ENCODE peak calls at places on chromosomes 13 and 19, in six cellular contexts. H is psoas muscle; A is posterior cingulate gyrus; W is activated naive CD8-positive, alpha-beta T cell treated with anti-CD3 and anti-CD28 coated beads for 36 hours; D is CD8-positive, alpha-beta memory T cell; R is Caki2. T is an unnamed sample.

GRCh38 chr13:93794197-93794885 is 567.7 kb downstream of the GPC6 start:
- DNase-seq in H (no peak), A (no peak), W (peak), D (no peak), R (no peak), T (no peak)

GRCh38 chr13:40101708-40102359 is 446.4 kb downstream of the COG6 start:
- DNase-seq in H (no peak), A (no peak), W (peak), D (no peak), R (no peak), T (no peak)

GRCh38 chr13:61760102-61760501 is 344.5 kb upstream of the PCDH20 start:
- DNase-seq in H (no peak), A (no peak), W (no peak), D (no peak), R (no peak), T (no peak)

GRCh38 chr13:66009241-66009640 is 1220.9 kb downstream of the PCDH9 start:
- DNase-seq in H (no peak), A (no peak), W (no peak), D (no peak), R (no peak), T (no peak)

GRCh38 chr19:56141416-56141992 is 417 bp downstream of the ZNF444 start:
- DNase-seq in H (no peak), A (no peak), W (no peak), D (peak), R (no peak), T (peak)

GRCh38 chr19:34824686-34825085 is 51.7 kb upstream of the ZNF599 start:
- DNase-seq in H (no peak), A (no peak), W (no peak), D (no peak), R (no peak), T (no peak)

GRCh38 chr19:44113784-44114390 is 688 bp downstream of the ZNF225 start:
- DNase-seq in H (no peak), A (no peak), W (peak), D (no peak), R (peak), T (no peak)

GRCh38 chr13:97423300-97424045 is 10.5 kb upstream of the RAP2A start:
- DNase-seq in H (no peak), A (peak), W (no peak), D (no peak), R (no peak), T (no peak)

GRCh38 chr19:50269653-50270052 is 59.5 kb downstream of the KCNC3 start:
- DNase-seq in H (no peak), A (no peak), W (no peak), D (no peak), R (no peak), T (no peak)

GRCh38 chr13:20714161-20714560 is 10.7 kb downstream of the IL17D start:
- DNase-seq in H (no peak), A (no peak), W (no peak), D (no peak), R (no peak), T (no peak)

GRCh38 chr19:5436101-5436947 is 18.9 kb upstream of the ZNRF4 start:
- DNase-seq in H (no peak), A (peak), W (no peak), D (no peak), R (peak), T (no peak)

GRCh38 chr19:10173527-10173926 is 21.2 kb downstream of the DNMT1 start:
- DNase-seq in H (no peak), A (no peak), W (no peak), D (no peak), R (no peak), T (no peak)

GRCh38 chr13:96417956-96418355 is 328.0 kb downstream of the HS6ST3 start:
- DNase-seq in H (no peak), A (no peak), W (no peak), D (no peak), R (no peak), T (no peak)

GRCh38 chr19:4149518-4150288 is 3.7 kb upstream of the CREB3L3 start:
- DNase-seq in H (no peak), A (no peak), W (no peak), D (no peak), R (no peak), T (no peak)

GRCh38 chr19:10095622-10095947 is 6.9 kb downstream of the ANGPTL6 start:
- DNase-seq in H (no peak), A (no peak), W (no peak), D (no peak), R (no peak), T (no peak)

GRCh38 chr13:84997858-84998257 is 801.4 kb downstream of the SLITRK6 start:
- DNase-seq in H (no peak), A (no peak), W (no peak), D (no peak), R (no peak), T (no peak)

GRCh38 chr13:92355213-92355612 is 871.4 kb upstream of the GPC6 start:
- DNase-seq in H (no peak), A (no peak), W (no peak), D (no peak), R (no peak), T (no peak)

GRCh38 chr13:50080158-50080855 is 65.1 kb downstream of the KCNRG start:
- DNase-seq in H (no peak), A (peak), W (peak), D (peak), R (peak), T (peak)

GRCh38 chr13:94073006-94073744 is 406.3 kb downstream of the DCT start:
- DNase-seq in H (no peak), A (no peak), W (no peak), D (no peak), R (no peak), T (no peak)

GRCh38 chr13:31209172-31209818 is 9.5 kb downstream of the B3GLCT start:
- DNase-seq in H (peak), A (peak), W (no peak), D (peak), R (no peak), T (no peak)

GRCh38 chr13:78478183-78478582 is 125.2 kb downstream of the POU4F1 start:
- DNase-seq in H (no peak), A (no peak), W (no peak), D (no peak), R (no peak), T (no peak)

GRCh38 chr19:37227996-37228395 is 10.0 kb downstream of the ZNF383 start:
- DNase-seq in H (no peak), A (peak), W (peak), D (peak), R (peak), T (no peak)